ENCODE peak calls at places on chromosome 2, in six cellular contexts. H is stimulated activated naive B cell treated with anti-CD40 and anti-IgM and Interleukin-4, amounts not matched to agents 10 μg/mL and 1 μg/mL and 100 μg/mL, for 72 hours; O is cardiac fibroblast; R is AG08395; X is activated gamma-delta T cell treated with anti-CD3 and anti-CD28 coated beads, Interleukin-2, amount 50 U/mL, for 16 hours; L is NAMALWA. S is an unnamed sample.

GRCh38 chr2:242031481-242032019 is 162.0 kb downstream of the RTP5 start:
- DNase-seq in O (peak), L (no peak), H (no peak), X (peak), R (peak), S (peak)

GRCh38 chr2:174051741-174052638 is 86.8 kb upstream of the SP3 start:
- DNase-seq in R (peak), L (no peak), O (peak), X (no peak), H (no peak), S (peak)

GRCh38 chr2:65869286-65869685 is 436.9 kb upstream of the SPRED2 start:
- DNase-seq in H (no peak), O (no peak), X (no peak), L (no peak), R (no peak), S (no peak)

GRCh38 chr2:58812766-58813344 is 571.7 kb upstream of the FANCL start:
- DNase-seq in R (no peak), L (no peak), H (no peak), X (no peak), O (no peak), S (no peak)

GRCh38 chr2:36756438-36756837 is 59.9 kb downstream of the VIT start:
- DNase-seq in X (no peak), L (no peak), R (no peak), H (no peak), O (no peak), S (no peak)

GRCh38 chr2:59713577-59713976 is 839.9 kb downstream of the BCL11A start:
- DNase-seq in H (no peak), R (no peak), X (no peak), O (no peak), L (peak), S (no peak)

GRCh38 chr2:64658269-64658668 is 4.6 kb upstream of the SERTAD2 start:
- DNase-seq in L (peak), H (peak), O (no peak), R (no peak), X (no peak), S (no peak)

GRCh38 chr2:59232394-59233165 is 991.5 kb upstream of the FANCL start:
- DNase-seq in H (no peak), R (no peak), L (peak), X (no peak), O (no peak), S (no peak)

S was measured in LHCN-M2.